ENCODE peak calls at places on chromosomes 12 and 14, in seven cellular contexts. One of them, this sample, is unnamed.

GRCh38 chr12:132250707-132251106 is 78.7 kb downstream of the GALNT9 start:
- DNase-seq in prostate gland: no peak
- DNase-seq in adrenal gland: no peak
- DNase-seq in heart left ventricle: no peak
- DNase-seq in stomach: no peak
- DNase-seq in ovary: no peak
- DNase-seq in Peyer's patch: no peak
- DNase-seq in this sample: no peak

GRCh38 chr14:48563465-48563864 is 888.1 kb upstream of the MDGA2 start:
- DNase-seq in adrenal gland: no peak
- DNase-seq in stomach: no peak
- DNase-seq in Peyer's patch: no peak
- DNase-seq in ovary: no peak
- DNase-seq in prostate gland: no peak
- DNase-seq in heart left ventricle: no peak
- DNase-seq in this sample: no peak

GRCh38 chr12:114711689-114712152 is 27.7 kb upstream of the TBX3 start:
- DNase-seq in prostate gland: no peak
- DNase-seq in Peyer's patch: no peak
- DNase-seq in ovary: no peak
- DNase-seq in heart left ventricle: no peak
- DNase-seq in adrenal gland: no peak
- DNase-seq in stomach: no peak
- DNase-seq in this sample: no peak

GRCh38 chr12:32230607-32230982 is 123.9 kb downstream of the BICD1 start:
- DNase-seq in prostate gland: no peak
- DNase-seq in ovary: no peak
- DNase-seq in adrenal gland: no peak
- DNase-seq in Peyer's patch: no peak
- DNase-seq in heart left ventricle: no peak
- DNase-seq in stomach: no peak
- DNase-seq in this sample: no peak

GRCh38 chr14:101980700-101981099 is 16.3 kb downstream of the DYNC1H1 start:
- DNase-seq in stomach: peak; percentile 73
- DNase-seq in Peyer's patch: peak; percentile 37
- DNase-seq in prostate gland: peak; percentile 84
- DNase-seq in heart left ventricle: peak; percentile 43
- DNase-seq in ovary: no peak
- DNase-seq in adrenal gland: peak; percentile 92
- DNase-seq in this sample: peak; percentile 90

GRCh38 chr12:74801625-74802024 is 264.0 kb downstream of the ATXN7L3B start:
- DNase-seq in prostate gland: no peak
- DNase-seq in ovary: no peak
- DNase-seq in heart left ventricle: no peak
- DNase-seq in Peyer's patch: no peak
- DNase-seq in stomach: no peak
- DNase-seq in adrenal gland: no peak
- DNase-seq in this sample: no peak

GRCh38 chr12:40586823-40587222 is 105.4 kb upstream of the CNTN1 start:
- DNase-seq in heart left ventricle: no peak
- DNase-seq in adrenal gland: no peak
- DNase-seq in ovary: no peak
- DNase-seq in prostate gland: no peak
- DNase-seq in stomach: no peak
- DNase-seq in Peyer's patch: no peak
- DNase-seq in this sample: no peak

GRCh38 chr12:43655586-43655985 is 103.0 kb downstream of the PUS7L start:
- DNase-seq in Peyer's patch: no peak
- DNase-seq in stomach: no peak
- DNase-seq in adrenal gland: no peak
- DNase-seq in prostate gland: no peak
- DNase-seq in ovary: no peak
- DNase-seq in heart left ventricle: no peak
- DNase-seq in this sample: no peak

GRCh38 chr12:104604995-104605675 is 148.4 kb downstream of the CHST11 start:
- DNase-seq in ovary: no peak
- DNase-seq in adrenal gland: no peak
- DNase-seq in prostate gland: no peak
- DNase-seq in Peyer's patch: no peak
- DNase-seq in heart left ventricle: no peak
- DNase-seq in stomach: no peak
- DNase-seq in this sample: no peak

GRCh38 chr12:75715682-75716081 is 204.3 kb upstream of the KRR1 start:
- DNase-seq in ovary: no peak
- DNase-seq in adrenal gland: no peak
- DNase-seq in prostate gland: no peak
- DNase-seq in Peyer's patch: no peak
- DNase-seq in heart left ventricle: no peak
- DNase-seq in stomach: no peak
- DNase-seq in this sample: no peak

GRCh38 chr14:51317373-51317772 is 77.3 kb downstream of the TMX1 start:
- DNase-seq in heart left ventricle: no peak
- DNase-seq in stomach: no peak
- DNase-seq in prostate gland: no peak
- DNase-seq in ovary: no peak
- DNase-seq in adrenal gland: no peak
- DNase-seq in Peyer's patch: no peak
- DNase-seq in this sample: no peak

GRCh38 chr14:101360045-101360931 is 201.0 kb upstream of the DIO3 start:
- DNase-seq in heart left ventricle: peak; percentile 25
- DNase-seq in Peyer's patch: peak; percentile 34
- DNase-seq in stomach: no peak
- DNase-seq in ovary: peak; percentile 87
- DNase-seq in adrenal gland: peak; percentile 18
- DNase-seq in prostate gland: peak; percentile 35
- DNase-seq in this sample: no peak

GRCh38 chr14:37262649-37263048 is 64.9 kb downstream of the MIPOL1 start:
- DNase-seq in stomach: no peak
- DNase-seq in prostate gland: no peak
- DNase-seq in heart left ventricle: no peak
- DNase-seq in ovary: no peak
- DNase-seq in adrenal gland: no peak
- DNase-seq in Peyer's patch: no peak
- DNase-seq in this sample: no peak

GRCh38 chr12:106434521-106434920 is 77.0 kb downstream of the POLR3B start:
- DNase-seq in heart left ventricle: no peak
- DNase-seq in ovary: no peak
- DNase-seq in adrenal gland: no peak
- DNase-seq in Peyer's patch: no peak
- DNase-seq in prostate gland: no peak
- DNase-seq in stomach: no peak
- DNase-seq in this sample: no peak

GRCh38 chr14:68584786-68585185 is 208.1 kb downstream of the ZFP36L1 start:
- DNase-seq in ovary: peak; percentile 13
- DNase-seq in heart left ventricle: no peak
- DNase-seq in Peyer's patch: no peak
- DNase-seq in prostate gland: no peak
- DNase-seq in adrenal gland: no peak
- DNase-seq in stomach: no peak
- DNase-seq in this sample: no peak

GRCh38 chr14:52051251-52051650 is 17.6 kb downstream of the NID2 start:
- DNase-seq in adrenal gland: no peak
- DNase-seq in stomach: no peak
- DNase-seq in ovary: no peak
- DNase-seq in Peyer's patch: no peak
- DNase-seq in prostate gland: no peak
- DNase-seq in heart left ventricle: no peak
- DNase-seq in this sample: no peak

GRCh38 chr12:75970310-75970709 is 61.3 kb downstream of the PHLDA1 start:
- DNase-seq in heart left ventricle: no peak
- DNase-seq in Peyer's patch: no peak
- DNase-seq in stomach: no peak
- DNase-seq in adrenal gland: no peak
- DNase-seq in prostate gland: no peak
- DNase-seq in ovary: no peak
- DNase-seq in this sample: no peak

GRCh38 chr12:53603196-53603595 is 23.0 kb downstream of the ATF7 start:
- DNase-seq in Peyer's patch: no peak
- DNase-seq in prostate gland: no peak
- DNase-seq in stomach: no peak
- DNase-seq in adrenal gland: no peak
- DNase-seq in heart left ventricle: no peak
- DNase-seq in ovary: no peak
- DNase-seq in this sample: peak; percentile 39

GRCh38 chr12:132197581-132198281 is 53.5 kb downstream of the NOC4L start:
- DNase-seq in stomach: no peak
- DNase-seq in Peyer's patch: no peak
- DNase-seq in prostate gland: no peak
- DNase-seq in adrenal gland: no peak
- DNase-seq in ovary: no peak
- DNase-seq in heart left ventricle: peak; percentile 44
- DNase-seq in this sample: no peak

GRCh38 chr14:34098045-34098984 is 147.4 kb upstream of the EGLN3 start:
- DNase-seq in adrenal gland: peak; percentile 21
- DNase-seq in stomach: peak; percentile 46
- DNase-seq in Peyer's patch: no peak
- DNase-seq in ovary: peak; percentile 60
- DNase-seq in prostate gland: peak; percentile 54
- DNase-seq in heart left ventricle: peak; percentile 27
- DNase-seq in this sample: peak; percentile 43

GRCh38 chr14:76389841-76390240 is 13.9 kb downstream of the ESRRB start:
- DNase-seq in prostate gland: no peak
- DNase-seq in Peyer's patch: no peak
- DNase-seq in stomach: no peak
- DNase-seq in heart left ventricle: no peak
- DNase-seq in ovary: no peak
- DNase-seq in adrenal gland: no peak
- DNase-seq in this sample: no peak

GRCh38 chr12:89574736-89575208 is 48.9 kb upstream of the POC1B start:
- DNase-seq in ovary: no peak
- DNase-seq in heart left ventricle: peak; percentile 37
- DNase-seq in Peyer's patch: no peak
- DNase-seq in prostate gland: no peak
- DNase-seq in stomach: no peak
- DNase-seq in adrenal gland: peak; percentile 21
- DNase-seq in this sample: peak; percentile 72

GRCh38 chr14:71720978-71721624 is 211.1 kb upstream of the RGS6 start:
- DNase-seq in Peyer's patch: no peak
- DNase-seq in stomach: no peak
- DNase-seq in adrenal gland: peak; percentile 76
- DNase-seq in ovary: no peak
- DNase-seq in prostate gland: no peak
- DNase-seq in heart left ventricle: peak; percentile 42
- DNase-seq in this sample: peak; percentile 70

GRCh38 chr14:80269338-80269935 is 58.1 kb upstream of the DIO2 start:
- DNase-seq in Peyer's patch: no peak
- DNase-seq in prostate gland: no peak
- DNase-seq in ovary: no peak
- DNase-seq in stomach: no peak
- DNase-seq in adrenal gland: no peak
- DNase-seq in heart left ventricle: no peak
- DNase-seq in this sample: peak; percentile 3

GRCh38 chr12:111430418-111431353 is 25.0 kb downstream of the SH2B3 start:
- DNase-seq in heart left ventricle: peak; percentile 64
- DNase-seq in Peyer's patch: peak; percentile 64
- DNase-seq in ovary: no peak
- DNase-seq in stomach: no peak
- DNase-seq in prostate gland: no peak
- DNase-seq in adrenal gland: no peak
- DNase-seq in this sample: peak; percentile 73

GRCh38 chr12:17064834-17065233 is 458.9 kb upstream of the LMO3 start:
- DNase-seq in heart left ventricle: no peak
- DNase-seq in adrenal gland: no peak
- DNase-seq in prostate gland: no peak
- DNase-seq in ovary: no peak
- DNase-seq in stomach: no peak
- DNase-seq in Peyer's patch: no peak
- DNase-seq in this sample: no peak

GRCh38 chr12:17060260-17060659 is 454.3 kb upstream of the LMO3 start:
- DNase-seq in heart left ventricle: no peak
- DNase-seq in prostate gland: no peak
- DNase-seq in stomach: no peak
- DNase-seq in Peyer's patch: no peak
- DNase-seq in ovary: no peak
- DNase-seq in adrenal gland: no peak
- DNase-seq in this sample: no peak

DNA sequence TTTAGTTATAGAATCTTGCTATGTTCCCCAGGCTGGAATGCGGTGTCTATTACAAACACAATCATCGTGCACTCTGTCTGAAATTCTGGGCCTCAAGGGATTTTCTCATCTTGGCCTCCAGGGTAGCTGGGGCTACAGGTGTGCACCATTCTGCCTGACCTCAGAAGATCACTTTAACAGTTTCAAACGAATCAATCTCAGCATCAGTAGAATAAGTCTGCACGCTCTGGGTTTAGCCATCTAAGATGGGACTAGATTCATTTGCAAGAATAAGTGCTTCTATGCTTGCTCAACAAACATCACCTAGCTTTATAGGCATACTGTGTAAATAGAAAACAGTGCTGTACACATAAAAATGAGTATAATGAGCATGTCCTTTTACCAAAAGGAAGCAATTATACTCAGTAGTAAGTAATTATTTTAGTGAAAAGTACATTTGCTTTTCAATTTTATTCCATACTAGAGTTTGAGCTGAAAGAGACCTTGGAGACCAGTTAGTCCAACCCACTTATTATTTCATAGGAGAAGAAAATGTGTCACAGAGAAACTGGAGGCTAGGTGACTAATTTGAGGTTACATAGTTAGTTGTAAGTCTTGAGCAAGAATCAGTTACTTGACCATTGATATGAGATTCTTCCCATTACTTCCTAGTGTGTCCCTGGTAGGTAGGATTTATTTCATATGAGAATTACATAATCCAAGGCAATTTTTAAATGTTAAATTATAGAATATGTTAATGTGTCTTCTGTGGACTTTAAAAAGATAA is 456.5 kb upstream of the LMO3 start:
- DNase-seq in ovary: no peak
- DNase-seq in stomach: no peak
- DNase-seq in Peyer's patch: no peak
- DNase-seq in adrenal gland: no peak
- DNase-seq in prostate gland: no peak
- DNase-seq in heart left ventricle: no peak
- DNase-seq in this sample: no peak
- TF ChIP-seq POLR2A in ovary: no peak
- TF ChIP-seq POLR2A in stomach: no peak
- TF ChIP-seq POLR2A in Peyer's patch: no peak
- TF ChIP-seq POLR2A in adrenal gland: no peak
- TF ChIP-seq POLR2A in prostate gland: no peak
- TF ChIP-seq POLR2A in heart left ventricle: no peak
- TF ChIP-seq POLR2A in this sample: no peak

GRCh38 chr14:39233680-39234326 is at the start of gene MIA2:
- DNase-seq in Peyer's patch: no peak
- DNase-seq in prostate gland: no peak
- DNase-seq in adrenal gland: no peak
- DNase-seq in ovary: no peak
- DNase-seq in stomach: no peak
- DNase-seq in heart left ventricle: no peak
- DNase-seq in this sample: no peak
- TF ChIP-seq POLR2A in Peyer's patch: no peak
- TF ChIP-seq POLR2A in prostate gland: no peak
- TF ChIP-seq POLR2A in adrenal gland: no peak
- TF ChIP-seq POLR2A in ovary: no peak
- TF ChIP-seq POLR2A in stomach: no peak
- TF ChIP-seq POLR2A in heart left ventricle: no peak
- TF ChIP-seq POLR2A in this sample: no peak

GRCh38 chr14:24188251-24189058 is at the start of gene IPO4:
- DNase-seq in heart left ventricle: peak; percentile 97
- DNase-seq in prostate gland: peak; percentile 95
- DNase-seq in stomach: peak; percentile 95
- DNase-seq in adrenal gland: peak; percentile 98
- DNase-seq in ovary: peak; percentile 96
- DNase-seq in Peyer's patch: peak; percentile 93
- DNase-seq in this sample: peak; percentile 94
- TF ChIP-seq POLR2A in heart left ventricle: peak; percentile 45
- TF ChIP-seq POLR2A in prostate gland: peak; percentile 43
- TF ChIP-seq POLR2A in stomach: no peak
- TF ChIP-seq POLR2A in adrenal gland: peak; percentile 85
- TF ChIP-seq POLR2A in ovary: peak; percentile 40
- TF ChIP-seq POLR2A in Peyer's patch: peak; percentile 29
- TF ChIP-seq POLR2A in this sample: peak; percentile 94

GRCh38 chr12:68432622-68433021 is 100.5 kb upstream of the MDM1 start:
- DNase-seq in ovary: no peak
- DNase-seq in stomach: no peak
- DNase-seq in Peyer's patch: no peak
- DNase-seq in adrenal gland: no peak
- DNase-seq in prostate gland: no peak
- DNase-seq in heart left ventricle: no peak
- DNase-seq in this sample: no peak
- TF ChIP-seq POLR2A in ovary: no peak
- TF ChIP-seq POLR2A in stomach: no peak
- TF ChIP-seq POLR2A in Peyer's patch: no peak
- TF ChIP-seq POLR2A in adrenal gland: no peak
- TF ChIP-seq POLR2A in prostate gland: no peak
- TF ChIP-seq POLR2A in heart left ventricle: no peak
- TF ChIP-seq POLR2A in this sample: no peak